ENCODE peak calls at places on chromosomes 5 and 9, in five cellular contexts. V, B, F, J and K are unnamed samples. For H3K4me1, the result is how much of the 10 kb centered on the place peaks cover.

GRCh38 chr9:85443190-85443598 is 298.6 kb downstream of the AGTPBP1 start:
- DNase-seq in V (no peak), B (no peak), J (no peak), F (no peak), K (no peak)

GRCh38 chr5:122831984-122832383 is 13.4 kb upstream of the SNX24 start:
- DNase-seq in V (no peak), J (no peak), F (no peak), B (no peak), K (no peak)

GRCh38 chr5:172984244-172984953 is 828 bp downstream of the ATP6V0E1 start:
- DNase-seq in J (peak), F (peak), V (peak), B (peak), K (peak)

GRCh38 chr5:129921204-129921603 is 16.9 kb downstream of the CHSY3 start:
- DNase-seq in V (no peak), B (no peak), J (no peak), F (no peak), K (no peak)

GRCh38 chr5:162323471-162323870 is 255.9 kb downstream of the GABRG2 start:
- DNase-seq in V (no peak), F (no peak), B (no peak), J (no peak), K (no peak)

GRCh38 chr5:122156724-122157325 is 27.5 kb downstream of the ZNF474 start:
- DNase-seq in B (no peak), F (no peak), J (peak), V (no peak), K (no peak)

GRCh38 chr5:135460246-135461033 is 8.3 kb upstream of the TIFAB start:
- DNase-seq in F (peak), B (no peak), V (no peak), J (no peak), K (no peak)

GRCh38 chr5:107431998-107432397 is 238.7 kb downstream of the EFNA5 start:
- DNase-seq in B (no peak), F (no peak), J (peak), V (no peak), K (no peak)

GRCh38 chr5:56175465-56175864 is 57.7 kb downstream of the ANKRD55 start:
- DNase-seq in B (peak), J (peak), V (no peak), F (no peak), K (no peak)

GRCh38 chr9:109264865-109265532 is 55.9 kb downstream of the EPB41L4B start:
- DNase-seq in V (no peak), J (no peak), F (peak), B (peak), K (no peak)

GRCh38 chr5:169563369-169563768 is 20.2 kb upstream of the SPDL1 start:
- DNase-seq in B (no peak), V (no peak), J (no peak), F (no peak), K (no peak)

GRCh38 chr9:98923724-98924123 is 20.0 kb upstream of the COL15A1 start:
- DNase-seq in F (no peak), B (no peak), J (no peak), V (no peak), K (no peak)

GRCh38 chr9:136014147-136014927 is 53.2 kb upstream of the UBAC1 start:
- DNase-seq in V (peak), F (peak), B (no peak), J (no peak), K (peak)

GRCh38 chr9:85715587-85715986 is 26.2 kb downstream of the AGTPBP1 start:
- DNase-seq in B (no peak), J (peak), V (no peak), F (no peak), K (no peak)

GRCh38 chr9:110246214-110246613 is 10.1 kb downstream of the TXN start:
- DNase-seq in V (no peak), B (no peak), F (no peak), J (no peak), K (no peak)

GRCh38 chr5:1805736-1806135 is 4.5 kb downstream of the NDUFS6 start:
- DNase-seq in B (no peak), V (no peak), J (no peak), F (no peak), K (no peak)

GRCh38 chr5:165161204-165161603 is 1655.8 kb downstream of the MAT2B start:
- DNase-seq in F (no peak), J (no peak), V (no peak), B (no peak), K (no peak)

GRCh38 chr5:78899922-78900362 is 85.2 kb downstream of the ARSB start:
- DNase-seq in F (no peak), V (no peak), J (peak), B (no peak), K (peak)

GRCh38 chr5:177126771-177127170 is 6.8 kb upstream of the NSD1 start:
- DNase-seq in B (no peak), V (peak), J (no peak), F (no peak), K (no peak)

GRCh38 chr9:92036411-92036746 is 78.8 kb downstream of the SPTLC1 start:
- DNase-seq in B (no peak), J (no peak), F (no peak), V (no peak), K (no peak)

GRCh38 chr9:70297141-70297540 is 38.4 kb downstream of the SMC5 start:
- DNase-seq in V (no peak), J (no peak), B (no peak), F (no peak), K (no peak)

GRCh38 chr5:173498286-173498685 is 118.2 kb downstream of the BOD1 start:
- DNase-seq in B (peak), J (peak), F (no peak), V (peak), K (no peak)

GRCh38 chr9:134396258-134396742 is 70.0 kb downstream of the RXRA start:
- DNase-seq in J (no peak), B (no peak), V (no peak), F (no peak), K (peak)

GRCh38 chr5:172284275-172284971 is 859 bp upstream of the UBTD2 start:
- DNase-seq in J (peak), B (no peak), F (peak), V (no peak), K (peak)

GRCh38 chr9:4147476-4148214 is 152.2 kb downstream of the GLIS3 start:
- DNase-seq in F (no peak), B (no peak), J (peak), V (no peak), K (no peak)

GRCh38 chr5:131068893-131069643 is 96.0 kb downstream of the HINT1 start:
- DNase-seq in J (peak), B (no peak), F (no peak), V (no peak), K (no peak)

GRCh38 chr9:76868897-76869296 is 37.0 kb downstream of the PRUNE2 start:
- DNase-seq in V (no peak), B (no peak), F (no peak), J (no peak), K (no peak)
- H3K4me1 ChIP-seq in V (under half), B (under half), F (under half), J (under half), K (under half)

GRCh38 chr5:109324351-109324750 is 85.4 kb downstream of the PJA2 start:
- DNase-seq in J (no peak), V (no peak), F (no peak), B (no peak), K (no peak)
- TF ChIP-seq CTCF in J (no peak), V (no peak), F (no peak), B (no peak), K (no peak)

DNA sequence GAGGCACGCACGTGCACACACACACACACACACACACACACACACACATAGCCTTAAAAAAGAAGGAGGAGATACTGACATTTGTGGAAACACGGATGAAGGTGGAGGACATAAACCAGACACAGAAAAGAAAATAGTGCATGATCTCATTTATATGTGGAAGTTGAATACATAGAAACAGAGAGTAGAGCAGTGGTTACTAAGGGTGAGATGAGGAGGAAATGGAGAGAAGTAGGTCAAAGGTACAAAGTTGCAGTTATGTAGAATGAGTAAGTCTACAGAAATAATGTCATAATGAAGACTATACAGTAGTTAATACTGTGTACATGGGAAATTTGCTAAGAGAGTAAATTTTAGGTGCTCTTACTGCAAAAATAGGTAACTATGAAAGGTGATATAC is 412.2 kb upstream of the CDH9 start:
- DNase-seq in F (no peak), B (no peak), V (no peak), J (peak), K (no peak)
- H3K4me3 ChIP-seq in F (no peak), B (no peak), V (no peak), J (no peak), K (no peak)

DNA sequence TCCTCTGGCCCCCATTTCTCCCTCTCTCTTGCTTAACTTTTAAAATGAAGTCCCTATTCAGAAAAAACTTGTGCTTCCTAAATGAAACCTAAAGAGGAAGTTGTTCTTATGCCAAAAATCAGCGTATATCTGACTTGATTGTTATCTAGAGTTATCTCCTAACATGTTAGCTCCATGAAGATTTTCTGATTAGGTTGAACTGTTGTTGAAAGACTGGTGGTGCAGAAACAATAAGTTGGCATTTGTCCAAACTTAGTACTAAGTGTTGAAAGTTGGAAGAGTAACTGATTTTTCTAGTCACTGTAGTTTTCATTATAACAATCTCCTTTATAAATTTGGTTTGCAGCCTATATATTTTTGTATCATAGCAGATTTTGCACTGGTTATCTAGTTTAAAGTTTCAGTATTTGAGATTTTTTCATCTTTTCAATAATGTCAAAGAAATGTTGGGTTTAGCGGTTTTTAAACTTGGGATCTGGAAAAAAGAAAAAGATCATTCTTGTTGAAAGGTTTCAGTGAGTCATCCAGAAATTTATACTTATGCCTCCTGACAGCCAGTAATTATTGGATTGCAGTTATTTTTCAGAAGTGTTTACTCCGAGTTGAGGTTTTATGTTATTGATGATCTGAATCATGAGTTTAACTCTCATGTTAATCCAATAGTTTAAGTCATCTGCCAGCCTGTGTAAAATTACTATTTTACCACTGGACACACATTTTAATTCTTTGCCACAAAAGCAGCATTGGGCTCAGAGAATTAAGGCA is 60.6 kb downstream of the PAM start:
- DNase-seq in J (peak), B (no peak), F (no peak), V (no peak), K (no peak)
- H3K4me1 ChIP-seq in J (under half), B (under half), F (under half), V (half or more), K (under half)

GRCh38 chr5:61162010-61162831 is at the start of gene SMIM15:
- DNase-seq in F (peak), J (peak), V (peak), B (peak), K (peak)

GRCh38 chr5:61159841-61160240 is 2.4 kb downstream of the SMIM15 start:
- DNase-seq in F (no peak), V (no peak), B (no peak), J (peak), K (no peak)

GRCh38 chr5:61160497-61160896 is 1.8 kb downstream of the SMIM15 start:
- DNase-seq in J (no peak), B (no peak), V (no peak), F (no peak), K (no peak)

GRCh38 chr5:61162832-61163567 is 732 bp upstream of the SMIM15 start:
- DNase-seq in J (peak), B (no peak), F (no peak), V (no peak), K (no peak)

GRCh38 chr5:61159070-61159469 is 3.2 kb downstream of the SMIM15 start:
- DNase-seq in B (no peak), V (no peak), F (no peak), J (no peak), K (no peak)
- TF ChIP-seq CTCF in B (no peak), V (no peak), F (no peak), J (no peak), K (no peak)

GRCh38 chr9:121966706-121967105 is 126.4 kb downstream of the TTLL11 start:
- DNase-seq in B (no peak), F (no peak), V (no peak), J (no peak), K (no peak)

GRCh38 chr9:121958530-121958929 is 134.6 kb downstream of the TTLL11 start:
- DNase-seq in V (no peak), F (no peak), B (no peak), J (no peak), K (no peak)

GRCh38 chr9:121960665-121961064 is 132.4 kb downstream of the TTLL11 start:
- DNase-seq in B (no peak), V (no peak), J (no peak), F (no peak), K (no peak)

GRCh38 chr9:121963542-121963995 is 129.5 kb downstream of the TTLL11 start:
- DNase-seq in J (peak), V (no peak), F (no peak), B (no peak), K (no peak)

DNA sequence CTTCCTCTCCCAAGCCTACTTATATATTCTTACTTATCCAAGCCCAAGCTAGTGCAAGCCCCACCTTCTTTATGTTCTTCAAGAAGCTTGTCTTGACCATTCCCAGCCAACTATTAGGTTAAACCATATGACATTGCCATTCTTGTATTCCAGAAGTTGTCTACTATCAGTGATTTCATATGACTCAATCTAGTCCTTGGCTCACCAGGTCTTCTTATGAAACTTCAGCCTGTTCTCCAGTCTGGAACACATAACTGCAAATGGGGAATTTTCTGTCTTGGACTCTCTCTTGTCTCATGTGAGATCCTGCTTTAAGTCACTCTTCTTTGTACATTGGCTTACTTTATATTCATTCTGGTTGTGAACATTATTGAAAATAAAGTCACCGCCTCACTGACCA is 130.7 kb downstream of the TTLL11 start:
- DNase-seq in F (no peak), V (no peak), J (no peak), B (no peak), K (no peak)
- H3K4me3 ChIP-seq in F (peak), V (no peak), J (no peak), B (no peak), K (no peak)

GRCh38 chr9:124409410-124409809 is 5.8 kb downstream of the PSMB7 start:
- DNase-seq in B (no peak), J (no peak), F (no peak), V (no peak), K (no peak)
- H3K4me1 ChIP-seq in B (under half), J (under half), F (half or more), V (under half), K (under half)